ENCODE peak calls at places on chromosomes 4 and X, in four cellular contexts. L, W, V and K are unnamed samples.
A peak's percentile ranks its signal among the peaks of the same experiment; 100 is the strongest.

GRCh38 chr4:143234153-143234552 is 49.4 kb downstream of the USP38 start:
- DNase-seq in L (no peak), W (no peak), V (no peak), K (no peak)

GRCh38 chr4:5517372-5517771 is 191.0 kb downstream of the EVC2 start:
- DNase-seq in L (no peak), W (no peak), V (no peak), K (no peak)

GRCh38 chr4:173370130-173370476 is 651 bp upstream of the SAP30 start:
- DNase-seq in L (no peak), W (no peak), V (peak; percentile 88), K (no peak)

GRCh38 chr4:5199142-5199541 is 147.9 kb downstream of the STK32B start:
- DNase-seq in L (no peak), W (no peak), V (no peak), K (no peak)

GRCh38 chr4:23921993-23922392 is 32.1 kb upstream of the PPARGC1A start:
- DNase-seq in L (no peak), W (no peak), V (no peak), K (no peak)

GRCh38 chr4:71945791-71946190 is 86.0 kb upstream of the NPFFR2 start:
- DNase-seq in L (no peak), W (no peak), V (no peak), K (no peak)

GRCh38 chr4:8643441-8643840 is 50.9 kb downstream of the CPZ start:
- DNase-seq in L (no peak), W (no peak), V (no peak), K (no peak)

GRCh38 chr4:139419388-139419914 is 34.5 kb upstream of the RAB33B start:
- DNase-seq in L (peak; percentile 94), W (no peak), V (peak; percentile 76), K (no peak)

GRCh38 chr4:143362392-143363046 is 25.8 kb downstream of the GAB1 start:
- DNase-seq in L (no peak), W (no peak), V (no peak), K (no peak)

GRCh38 chr4:20512053-20512810 is 188.0 kb upstream of the PACRGL start:
- DNase-seq in L (no peak), W (no peak), V (no peak), K (no peak)

GRCh38 chr4:10232114-10232513 is 115.5 kb upstream of the WDR1 start:
- DNase-seq in L (no peak), W (no peak), V (no peak), K (no peak)

GRCh38 chr4:77415689-77416088 is 189.9 kb upstream of the CXCL13 start:
- DNase-seq in L (no peak), W (no peak), V (no peak), K (no peak)

GRCh38 chr4:77418333-77418732 is 187.3 kb upstream of the CXCL13 start:
- DNase-seq in L (no peak), W (peak; percentile 23), V (no peak), K (no peak)
- TF ChIP-seq CTCF in L (no peak), W (peak; percentile 12), V (no peak), K (peak; percentile 31)

DNA sequence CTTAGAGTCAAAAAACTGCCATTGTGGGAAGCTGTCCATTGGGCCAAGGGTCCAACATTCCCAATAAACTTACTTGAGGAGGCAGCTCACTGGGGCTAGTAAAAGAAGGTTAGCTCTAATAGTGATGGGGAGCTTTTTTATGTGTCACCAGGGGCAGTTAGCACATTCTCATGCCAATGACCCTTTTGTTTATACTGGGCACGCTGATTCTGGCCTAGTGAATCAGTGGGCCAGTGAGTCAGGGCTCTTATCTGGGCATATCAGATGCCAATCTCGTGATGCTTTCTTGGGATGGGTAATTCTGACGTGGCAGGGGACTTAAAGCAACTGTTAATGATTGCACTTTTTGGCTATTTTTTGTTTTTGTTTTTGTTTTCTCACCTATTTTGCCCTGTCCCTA is 27.8 kb downstream of the TCEAL1 start:
- DNase-seq in L (peak; percentile 59), W (peak; percentile 88), V (no peak), K (no peak)
- H3K27ac ChIP-seq in L (peak overlapping the region; percentile 72), W (peak overlapping the region; percentile 76), V (no peak overlapping the region), K (no peak overlapping the region)

DNA sequence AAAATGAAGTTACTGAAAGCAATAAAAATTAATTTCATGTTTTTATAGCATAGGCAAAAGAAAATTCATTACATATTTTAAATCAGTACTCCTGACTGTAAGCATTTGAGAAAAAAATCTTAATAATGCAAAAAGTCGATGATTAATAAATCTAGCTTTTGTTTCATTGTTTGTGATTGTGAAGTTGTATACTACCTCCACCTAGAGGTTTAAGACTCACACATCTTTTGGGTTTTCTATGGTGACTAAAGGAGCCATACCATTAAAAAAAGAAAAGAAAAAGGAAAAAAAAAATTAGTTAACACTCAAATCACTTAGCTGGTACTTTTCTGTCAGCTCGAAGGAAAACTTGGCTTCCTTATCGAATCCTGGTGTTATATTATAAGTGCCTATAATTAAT is 2.0 kb downstream of the GABRA2 start:
- DNase-seq in L (no peak), W (no peak), V (no peak), K (no peak)
- TF ChIP-seq CTCF in L (no peak), W (no peak), V (no peak), K (no peak)

DNA sequence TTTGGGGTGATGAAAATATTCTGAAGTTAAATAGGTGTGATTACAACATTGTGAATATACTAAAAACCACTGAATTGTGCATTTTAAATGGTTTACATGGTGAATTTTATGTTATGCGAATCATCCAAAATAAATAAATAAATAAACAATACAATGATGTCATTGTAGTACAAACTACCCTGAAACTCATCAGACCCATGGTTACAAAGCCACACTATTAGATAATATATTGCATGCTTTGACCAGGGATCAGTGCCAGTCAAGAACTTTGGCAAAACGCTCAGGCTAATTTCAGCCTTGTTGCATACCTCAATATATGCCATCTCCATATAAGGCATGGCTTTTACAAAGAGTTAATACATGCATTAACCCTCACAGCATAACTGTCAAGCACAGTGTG is 45.5 kb upstream of the XIAP start:
- DNase-seq in L (no peak), W (no peak), V (no peak), K (no peak)
- H3K27ac ChIP-seq in L (no peak overlapping the region), W (peak overlapping the region; percentile 62), V (no peak overlapping the region), K (no peak overlapping the region)